ENCODE peak calls at places on chromosomes 11 and 22, in six cellular contexts. L is right lobe of liver, R is NB4, P is GM12892, X is spleen, F is tibial nerve. G is an unnamed sample.

GRCh38 chr11:96272542-96273306 is 70.3 kb downstream of the MAML2 start:
- DNase-seq in L (no peak), R (no peak), P (no peak), X (no peak), F (no peak), G (no peak)

GRCh38 chr22:44274918-44275665 is 37.7 kb downstream of the SHISAL1 start:
- DNase-seq in L (no peak), R (no peak), P (no peak), X (peak; percentile 47), F (no peak), G (no peak)

GRCh38 chr22:47292546-47293320 is 530.3 kb downstream of the TBC1D22A start:
- DNase-seq in L (no peak), R (no peak), P (no peak), X (no peak), F (no peak), G (no peak)

GRCh38 chr11:110086892-110087309 is 6.3 kb upstream of the ZC3H12C start:
- DNase-seq in L (no peak), R (no peak), P (no peak), X (no peak), F (no peak), G (no peak)

GRCh38 chr11:75142714-75143419 is 8.0 kb upstream of the SLCO2B1 start:
- DNase-seq in L (peak; percentile 55), R (peak; percentile 96), P (peak; percentile 46), X (peak; percentile 87), F (peak; percentile 54), G (peak; percentile 98)

GRCh38 chr11:77879218-77879617 is 58.3 kb downstream of the AAMDC start:
- DNase-seq in L (no peak), R (no peak), P (peak; percentile 14), X (no peak), F (peak; percentile 69), G (no peak)

GRCh38 chr11:113137735-113138529 is 176.5 kb upstream of the TTC12 start:
- DNase-seq in L (no peak), R (no peak), P (no peak), X (no peak), F (no peak), G (no peak)

GRCh38 chr11:109784536-109784935 is 308.7 kb upstream of the ZC3H12C start:
- DNase-seq in L (no peak), R (no peak), P (no peak), X (no peak), F (no peak), G (no peak)

GRCh38 chr11:32809313-32809712 is 14.9 kb upstream of the CCDC73 start:
- DNase-seq in L (peak; percentile 80), R (peak; percentile 84), P (peak; percentile 35), X (peak; percentile 79), F (peak; percentile 38), G (peak; percentile 45)

GRCh38 chr11:44596541-44597276 is 31.2 kb downstream of the CD82 start:
- DNase-seq in L (no peak), R (peak; percentile 28), P (peak; percentile 58), X (no peak), F (no peak), G (no peak)

GRCh38 chr11:73240190-73240781 is 22.2 kb downstream of the P2RY2 start:
- DNase-seq in L (peak; percentile 43), R (no peak), P (no peak), X (peak; percentile 66), F (no peak), G (no peak)

GRCh38 chr11:62857541-62857982 is 18.2 kb upstream of the WDR74 start:
- DNase-seq in L (no peak), R (no peak), P (no peak), X (no peak), F (no peak), G (no peak)

GRCh38 chr11:31987118-31988005 is 103.5 kb upstream of the RCN1 start:
- DNase-seq in L (no peak), R (no peak), P (no peak), X (no peak), F (no peak), G (no peak)

GRCh38 chr11:12276831-12277475 is 100.4 kb upstream of the PARVA start:
- DNase-seq in L (peak; percentile 10), R (no peak), P (no peak), X (no peak), F (no peak), G (no peak)

GRCh38 chr11:40679276-40679675 is 780.2 kb downstream of the LRRC4C start:
- DNase-seq in L (no peak), R (no peak), P (no peak), X (no peak), F (no peak), G (no peak)

GRCh38 chr11:129434641-129435498 is 59.2 kb downstream of the BARX2 start:
- DNase-seq in L (no peak), R (no peak), P (no peak), X (no peak), F (no peak), G (no peak)

GRCh38 chr11:1163911-1164735 is 6.4 kb downstream of the MUC5AC start:
- DNase-seq in L (peak; percentile 41), R (no peak), P (no peak), X (peak; percentile 68), F (no peak), G (no peak)

GRCh38 chr11:70646272-70647049 is 248.1 kb downstream of the CTTN start:
- DNase-seq in L (no peak), R (no peak), P (no peak), X (no peak), F (no peak), G (no peak)

GRCh38 chr11:134634897-134635831 is 223.1 kb upstream of the B3GAT1 start:
- DNase-seq in L (no peak), R (peak; percentile 24), P (no peak), X (peak; percentile 62), F (no peak), G (no peak)

GRCh38 chr11:78840623-78841022 is 266.0 kb upstream of the NARS2 start:
- DNase-seq in L (no peak), R (no peak), P (no peak), X (no peak), F (no peak), G (no peak)

GRCh38 chr11:30322826-30323710 is at the start of gene ARL14EP:
- DNase-seq in L (peak; percentile 93), R (peak; percentile 96), P (peak; percentile 57), X (peak; percentile 98), F (peak; percentile 81), G (peak; percentile 60)
- TF ChIP-seq POLR2A in L (peak; percentile 94), R (peak; percentile 75), P (peak; percentile 96), X (peak; percentile 86), F (peak; percentile 57), G (peak; percentile 89)

DNA sequence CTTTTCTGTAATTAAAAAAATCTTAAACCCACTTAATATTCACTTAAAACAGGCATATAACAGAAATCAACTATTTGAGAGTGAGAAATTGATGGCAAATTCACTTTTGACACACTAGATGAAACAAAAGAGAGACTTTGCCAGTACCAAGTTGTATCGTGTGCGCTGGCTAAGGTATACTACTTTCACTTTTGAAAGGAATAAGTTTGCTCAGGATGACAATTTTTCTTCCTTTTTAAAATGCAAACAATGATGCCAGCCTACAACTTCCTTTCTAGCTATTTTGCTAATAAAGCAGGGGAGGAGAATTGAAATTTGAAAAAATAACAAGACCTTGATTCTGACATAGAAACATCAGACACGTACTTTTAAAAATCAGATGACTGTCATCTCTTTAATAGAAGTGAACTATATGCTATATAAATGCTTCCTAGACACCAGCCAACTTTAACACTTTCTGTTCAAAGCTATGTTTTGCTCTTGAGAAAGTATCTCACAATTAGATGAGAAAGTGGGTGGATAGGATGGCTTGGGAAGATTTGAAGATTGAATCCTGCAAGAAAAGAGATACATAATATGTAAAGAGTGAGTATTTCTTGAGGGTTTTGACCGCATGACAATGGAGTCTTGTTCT is 41.6 kb upstream of the BLID start:
- DNase-seq in L (no peak), R (no peak), P (no peak), X (no peak), F (no peak), G (no peak)
- TF ChIP-seq POLR2A in L (no peak), R (no peak), P (no peak), X (no peak), F (no peak), G (no peak)

GRCh38 chr22:19535001-19535400 is 10.8 kb upstream of the CLDN5 start:
- DNase-seq in L (no peak), R (peak; percentile 43), P (no peak), X (no peak), F (no peak), G (no peak)
- TF ChIP-seq POLR2A in L (no peak), R (no peak), P (no peak), X (no peak), F (no peak), G (no peak)

GRCh38 chr22:21952586-21953571 is at the start of gene PPM1F:
- DNase-seq in L (peak; percentile 88), R (peak; percentile 73), P (peak; percentile 97), X (peak; percentile 98), F (peak; percentile 72), G (peak; percentile 73)
- TF ChIP-seq POLR2A in L (peak; percentile 54), R (peak; percentile 26), P (no peak), X (no peak), F (peak; percentile 24), G (peak; percentile 53)

GRCh38 chr11:93784152-93784934 is at the start of gene MED17:
- DNase-seq in L (peak; percentile 96), R (peak; percentile 97), P (peak; percentile 78), X (peak; percentile 97), F (peak; percentile 86), G (peak; percentile 73)
- TF ChIP-seq POLR2A in L (peak; percentile 79), R (peak; percentile 99), P (peak; percentile 88), X (no peak), F (peak; percentile 54), G (peak; percentile 70)

GRCh38 chr22:36532466-36532865 is 3.5 kb upstream of the EIF3D start:
- DNase-seq in L (no peak), R (no peak), P (no peak), X (no peak), F (no peak), G (no peak)

GRCh38 chr22:36528336-36528735 is 630 bp downstream of the EIF3D start:
- DNase-seq in L (no peak), R (peak; percentile 48), P (no peak), X (no peak), F (no peak), G (no peak)

DNA sequence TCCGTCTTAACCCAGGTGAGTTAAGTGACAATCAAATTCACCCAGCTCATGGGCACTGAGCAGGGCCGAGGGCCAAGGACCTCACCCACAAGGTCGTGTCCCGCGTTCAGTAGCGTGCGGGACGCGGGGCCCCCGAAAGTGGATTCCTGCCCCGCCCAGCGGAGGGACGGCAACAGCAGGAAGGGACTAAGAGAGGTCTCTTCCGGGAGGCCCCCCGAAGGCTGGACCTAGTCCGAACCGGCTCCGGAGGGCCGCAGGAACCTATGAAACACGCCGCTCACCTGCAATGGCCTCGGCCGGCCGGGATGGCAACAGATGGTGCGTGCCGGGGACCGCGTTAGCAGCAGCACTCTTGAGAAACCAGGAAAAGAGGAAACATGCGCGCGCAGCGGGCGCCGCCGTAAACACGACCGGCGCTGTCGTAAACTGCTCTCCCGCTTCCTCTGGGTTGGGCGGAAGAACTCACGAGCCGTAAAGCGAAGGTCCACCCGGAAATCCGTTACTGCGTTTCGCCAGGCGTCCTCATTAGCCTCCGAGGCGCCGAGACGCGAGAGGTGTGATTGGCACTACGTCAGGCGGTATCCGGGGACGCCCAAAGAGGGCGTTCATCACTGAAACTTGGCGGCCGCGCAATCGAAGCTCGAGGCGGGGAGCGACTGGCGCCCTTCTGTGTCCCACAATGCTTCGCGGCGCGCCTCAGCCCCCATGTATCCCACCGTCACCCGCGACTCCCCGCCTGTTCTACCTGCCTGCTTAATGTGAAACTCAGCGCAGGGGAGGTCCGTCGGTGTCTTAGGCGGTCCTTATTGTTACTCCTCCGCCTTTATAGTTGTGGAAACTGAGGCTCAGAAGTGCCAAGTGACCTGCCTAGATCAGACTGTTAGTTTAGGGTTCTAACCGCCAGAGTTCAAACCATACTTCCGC is at the start of gene EIF3D:
- DNase-seq in L (peak; percentile 99), R (peak; percentile 100), P (peak; percentile 81), X (peak; percentile 100), F (peak; percentile 95), G (peak; percentile 60)
- TF ChIP-seq POLR2A in L (peak; percentile 71), R (peak; percentile 74), P (peak; percentile 97), X (peak; percentile 38), F (peak; percentile 5), G (peak; percentile 61)